ENCODE peak calls at places on chromosomes 13 and 19, in six cellular contexts. One of them, this sample, is unnamed.

GRCh38 chr13:103876571-103876970 is 810.4 kb upstream of the SLC10A2 start:
- DNase-seq in HFF-Myc: no peak
- DNase-seq in thoracic aorta: no peak
- DNase-seq in activated CD4-positive, alpha-beta T cell treated with anti-CD3 and anti-CD28 coated beads for 36 hours: no peak
- DNase-seq in adrenal gland: no peak
- DNase-seq in GM06990: no peak
- DNase-seq in this sample: no peak

GRCh38 chr19:6822311-6822670 is 49.8 kb downstream of the VAV1 start:
- DNase-seq in HFF-Myc: no peak
- DNase-seq in thoracic aorta: no peak
- DNase-seq in activated CD4-positive, alpha-beta T cell treated with anti-CD3 and anti-CD28 coated beads for 36 hours: no peak
- DNase-seq in adrenal gland: no peak
- DNase-seq in GM06990: no peak
- DNase-seq in this sample: no peak

GRCh38 chr13:33958964-33959363 is 141.0 kb downstream of the RFC3 start:
- DNase-seq in HFF-Myc: no peak
- DNase-seq in thoracic aorta: no peak
- DNase-seq in activated CD4-positive, alpha-beta T cell treated with anti-CD3 and anti-CD28 coated beads for 36 hours: no peak
- DNase-seq in adrenal gland: no peak
- DNase-seq in GM06990: no peak
- DNase-seq in this sample: no peak

GRCh38 chr13:89746554-89746953 is 1600.9 kb upstream of the MIR17HG start:
- DNase-seq in HFF-Myc: no peak
- DNase-seq in thoracic aorta: no peak
- DNase-seq in activated CD4-positive, alpha-beta T cell treated with anti-CD3 and anti-CD28 coated beads for 36 hours: no peak
- DNase-seq in adrenal gland: no peak
- DNase-seq in GM06990: no peak
- DNase-seq in this sample: no peak

GRCh38 chr19:800360-801029 is 3.2 kb downstream of the PTBP1 start:
- DNase-seq in HFF-Myc: no peak
- DNase-seq in thoracic aorta: no peak
- DNase-seq in activated CD4-positive, alpha-beta T cell treated with anti-CD3 and anti-CD28 coated beads for 36 hours: no peak
- DNase-seq in adrenal gland: no peak
- DNase-seq in GM06990: no peak
- DNase-seq in this sample: no peak

GRCh38 chr13:25169356-25169755 is 2.7 kb downstream of the AMER2 start:
- DNase-seq in HFF-Myc: no peak
- DNase-seq in thoracic aorta: no peak
- DNase-seq in activated CD4-positive, alpha-beta T cell treated with anti-CD3 and anti-CD28 coated beads for 36 hours: no peak
- DNase-seq in adrenal gland: no peak
- DNase-seq in GM06990: no peak
- DNase-seq in this sample: no peak

GRCh38 chr13:99985886-99986527 is 4.4 kb downstream of the ZIC2 start:
- DNase-seq in HFF-Myc: no peak
- DNase-seq in thoracic aorta: no peak
- DNase-seq in activated CD4-positive, alpha-beta T cell treated with anti-CD3 and anti-CD28 coated beads for 36 hours: no peak
- DNase-seq in adrenal gland: no peak
- DNase-seq in GM06990: no peak
- DNase-seq in this sample: no peak

GRCh38 chr13:24135674-24136300 is 24.7 kb upstream of the SPATA13 start:
- DNase-seq in HFF-Myc: no peak
- DNase-seq in thoracic aorta: no peak
- DNase-seq in activated CD4-positive, alpha-beta T cell treated with anti-CD3 and anti-CD28 coated beads for 36 hours: no peak
- DNase-seq in adrenal gland: no peak
- DNase-seq in GM06990: no peak
- DNase-seq in this sample: no peak

GRCh38 chr19:39411832-39412099 is 703 bp upstream of the PLEKHG2 start:
- DNase-seq in HFF-Myc: peak; percentile 91
- DNase-seq in thoracic aorta: peak; percentile 90
- DNase-seq in activated CD4-positive, alpha-beta T cell treated with anti-CD3 and anti-CD28 coated beads for 36 hours: peak; percentile 95
- DNase-seq in adrenal gland: peak; percentile 90
- DNase-seq in GM06990: no peak
- DNase-seq in this sample: peak; percentile 97

This sample was measured in A549.